ENCODE peak calls at places on chromosomes 12 and 14, in ten cellular contexts. C, J, I, R, D, W, A, Y, T and V are unnamed samples.

GRCh38 chr12:49288412-49288853 is 6.5 kb upstream of the PRPH start:
- DNase-seq in J (no peak), T (peak), C (peak), D (peak), A (peak), I (peak), Y (peak), W (peak), R (peak), V (peak)

GRCh38 chr14:102568115-102568614 is 24.3 kb upstream of the RCOR1 start:
- DNase-seq in J (no peak), Y (no peak), I (peak), T (no peak), R (no peak), D (peak), A (no peak), C (peak), W (no peak), V (no peak)

GRCh38 chr14:54348001-54348611 is 48.7 kb upstream of the CDKN3 start:
- DNase-seq in I (no peak), C (peak), J (no peak), W (no peak), R (no peak), T (peak), A (no peak), D (peak), Y (peak), V (no peak)

GRCh38 chr12:63948211-63948610 is 103.7 kb downstream of the SRGAP1 start:
- DNase-seq in J (no peak), T (no peak), Y (no peak), C (no peak), I (no peak), R (no peak), W (no peak), A (no peak), D (no peak), V (no peak)

GRCh38 chr14:93788557-93789365 is 476 bp upstream of the PRIMA1 start:
- DNase-seq in C (peak), T (no peak), I (no peak), D (peak), A (no peak), Y (peak), R (no peak), W (no peak), J (peak), V (no peak)

GRCh38 chr12:72267974-72268373 is 4.2 kb upstream of the TRHDE start:
- DNase-seq in C (no peak), T (peak), A (no peak), I (no peak), J (no peak), R (no peak), W (no peak), Y (no peak), D (no peak), V (no peak)

GRCh38 chr14:54813081-54813480 is 89.5 kb downstream of the GCH1 start:
- DNase-seq in Y (no peak), C (no peak), D (no peak), T (no peak), A (no peak), J (no peak), R (no peak), I (no peak), W (peak), V (no peak)

GRCh38 chr12:103955811-103956514 is 9.7 kb upstream of the TDG start:
- DNase-seq in J (no peak), D (peak), C (peak), W (no peak), T (no peak), A (no peak), R (no peak), I (no peak), Y (no peak), V (no peak)

GRCh38 chr12:23204933-23205778 is 580.2 kb downstream of the ETNK1 start:
- DNase-seq in R (no peak), Y (peak), T (peak), J (no peak), I (no peak), W (no peak), C (peak), A (no peak), D (peak), V (no peak)

GRCh38 chr12:7144414-7145120 is 14.4 kb downstream of the CLSTN3 start:
- DNase-seq in Y (peak), T (peak), C (peak), W (no peak), R (no peak), I (no peak), A (no peak), J (no peak), D (no peak), V (no peak)

GRCh38 chr12:42410345-42410744 is 84.4 kb downstream of the PPHLN1 start:
- DNase-seq in C (no peak), R (no peak), Y (no peak), D (no peak), A (no peak), I (no peak), W (no peak), T (no peak), J (no peak), V (no peak)

GRCh38 chr12:54725233-54725843 is 77.2 kb upstream of the DCD start:
- DNase-seq in T (peak), Y (no peak), W (no peak), C (peak), J (no peak), I (no peak), R (no peak), A (no peak), D (peak), V (no peak)

GRCh38 chr12:116673713-116674112 is 64.2 kb downstream of the SPRING1 start:
- DNase-seq in D (no peak), J (no peak), Y (no peak), R (no peak), W (no peak), T (no peak), A (no peak), C (no peak), I (no peak), V (no peak)

GRCh38 chr12:62379026-62379722 is 87.5 kb upstream of the MON2 start:
- DNase-seq in I (no peak), W (no peak), A (no peak), Y (no peak), C (no peak), R (no peak), J (no peak), D (no peak), T (no peak), V (no peak)

GRCh38 chr14:92459479-92460421 is 53.8 kb upstream of the RIN3 start:
- DNase-seq in D (no peak), C (no peak), T (no peak), J (no peak), W (no peak), A (no peak), I (no peak), Y (no peak), R (no peak), V (no peak)

GRCh38 chr14:51258280-51258679 is 18.2 kb downstream of the TMX1 start:
- DNase-seq in Y (no peak), W (no peak), I (no peak), J (no peak), C (no peak), R (no peak), T (no peak), D (no peak), A (no peak), V (no peak)

GRCh38 chr14:104882325-104882973 is 17.4 kb downstream of the CEP170B start:
- DNase-seq in W (no peak), C (no peak), T (peak), R (no peak), D (peak), J (no peak), I (no peak), Y (no peak), A (no peak), V (no peak)

GRCh38 chr14:70955543-70956480 is 48.6 kb downstream of the PCNX1 start:
- DNase-seq in J (no peak), Y (no peak), C (peak), A (peak), T (peak), I (no peak), D (no peak), R (no peak), W (no peak), V (no peak)

GRCh38 chr12:108565976-108566375 is 3.6 kb downstream of the ISCU start:
- DNase-seq in W (peak), A (peak), C (no peak), I (peak), T (peak), Y (peak), D (no peak), R (peak), J (no peak), V (no peak)

GRCh38 chr12:86249856-86250255 is 6.3 kb downstream of the MGAT4C start:
- DNase-seq in T (peak), W (no peak), A (no peak), C (peak), R (no peak), I (no peak), Y (peak), J (no peak), D (no peak), V (no peak)

GRCh38 chr12:8057839-8058238 is 8.3 kb downstream of the C3AR1 start:
- DNase-seq in I (no peak), J (no peak), C (no peak), W (no peak), A (no peak), T (peak), D (no peak), R (no peak), Y (no peak), V (no peak)

GRCh38 chr14:36340276-36340890 is 19.9 kb upstream of the MBIP start:
- DNase-seq in J (no peak), D (no peak), W (no peak), I (no peak), A (no peak), R (no peak), T (no peak), Y (no peak), C (no peak), V (no peak)

GRCh38 chr12:130934753-130935152 is 19.0 kb upstream of the ADGRD1 start:
- DNase-seq in A (no peak), T (no peak), C (no peak), W (no peak), J (no peak), D (no peak), I (no peak), Y (no peak), R (no peak), V (no peak)

GRCh38 chr14:64993263-64993662 is 6.6 kb downstream of the FNTB start:
- DNase-seq in W (no peak), Y (no peak), D (no peak), T (no peak), I (no peak), A (no peak), R (no peak), J (no peak), C (no peak), V (no peak)

GRCh38 chr14:22812744-22813143 is 2.5 kb downstream of the SLC7A7 start:
- DNase-seq in C (no peak), Y (no peak), I (no peak), R (no peak), J (no peak), A (no peak), T (no peak), W (no peak), D (no peak), V (no peak)

GRCh38 chr12:690466-690865 is 27.2 kb upstream of the NINJ2 start:
- DNase-seq in Y (no peak), W (no peak), J (no peak), R (no peak), I (no peak), C (no peak), D (no peak), A (no peak), T (no peak), V (no peak)